ENCODE peak calls at places on chromosome 13, in six cellular contexts. R is tibial nerve, C is A549, S is suprapubic skin, N is sigmoid colon, Y is GM12878. T is an unnamed sample. For H3K9me3, the result is how much of the 10 kb centered on the place peaks cover.

GRCh38 chr13:27635256-27635655 is 13.6 kb downstream of the POLR1D start:
- DNase-seq in Y (no peak), N (no peak), R (no peak), C (no peak), S (no peak), T (no peak)

GRCh38 chr13:98571955-98572662 is 4.8 kb downstream of the STK24 start:
- DNase-seq in R (no peak), N (no peak), Y (no peak), C (no peak), S (no peak), T (no peak)

GRCh38 chr13:76048675-76049396 is 412.7 kb downstream of the LMO7 start:
- DNase-seq in R (no peak), S (no peak), N (no peak), C (no peak), Y (no peak), T (no peak)

GRCh38 chr13:44843403-44843802 is 145.9 kb downstream of the NUFIP1 start:
- DNase-seq in N (no peak), C (no peak), S (no peak), Y (no peak), R (no peak), T (no peak)

GRCh38 chr13:40096357-40096911 is 441.0 kb downstream of the COG6 start:
- DNase-seq in C (no peak), N (no peak), R (no peak), S (no peak), Y (no peak), T (no peak)

GRCh38 chr13:100210966-100211710 is 122.2 kb downstream of the PCCA start:
- DNase-seq in N (no peak), S (no peak), C (no peak), Y (no peak), R (no peak), T (no peak)

GRCh38 chr13:30412351-30412750 is 9.9 kb upstream of the UBE2L5 start:
- DNase-seq in C (no peak), R (no peak), S (no peak), Y (no peak), N (no peak), T (no peak)

GRCh38 chr13:100304241-100304640 is 215.3 kb downstream of the PCCA start:
- DNase-seq in N (no peak), C (no peak), R (no peak), Y (no peak), S (no peak), T (no peak)

GRCh38 chr13:85031771-85032170 is 767.4 kb downstream of the SLITRK6 start:
- DNase-seq in Y (no peak), C (no peak), R (no peak), S (no peak), N (no peak), T (no peak)
- TF ChIP-seq EP300 in Y (no peak), C (no peak), R (no peak), S (no peak), N (no peak), T (no peak)

GRCh38 chr13:111903143-111903542 is 163.8 kb upstream of the SOX1 start:
- DNase-seq in Y (no peak), N (peak), R (no peak), C (peak), S (no peak), T (no peak)
- H3K9me3 ChIP-seq in Y (under half), N (under half), R (under half), C (under half), S (under half), T (under half)

DNA sequence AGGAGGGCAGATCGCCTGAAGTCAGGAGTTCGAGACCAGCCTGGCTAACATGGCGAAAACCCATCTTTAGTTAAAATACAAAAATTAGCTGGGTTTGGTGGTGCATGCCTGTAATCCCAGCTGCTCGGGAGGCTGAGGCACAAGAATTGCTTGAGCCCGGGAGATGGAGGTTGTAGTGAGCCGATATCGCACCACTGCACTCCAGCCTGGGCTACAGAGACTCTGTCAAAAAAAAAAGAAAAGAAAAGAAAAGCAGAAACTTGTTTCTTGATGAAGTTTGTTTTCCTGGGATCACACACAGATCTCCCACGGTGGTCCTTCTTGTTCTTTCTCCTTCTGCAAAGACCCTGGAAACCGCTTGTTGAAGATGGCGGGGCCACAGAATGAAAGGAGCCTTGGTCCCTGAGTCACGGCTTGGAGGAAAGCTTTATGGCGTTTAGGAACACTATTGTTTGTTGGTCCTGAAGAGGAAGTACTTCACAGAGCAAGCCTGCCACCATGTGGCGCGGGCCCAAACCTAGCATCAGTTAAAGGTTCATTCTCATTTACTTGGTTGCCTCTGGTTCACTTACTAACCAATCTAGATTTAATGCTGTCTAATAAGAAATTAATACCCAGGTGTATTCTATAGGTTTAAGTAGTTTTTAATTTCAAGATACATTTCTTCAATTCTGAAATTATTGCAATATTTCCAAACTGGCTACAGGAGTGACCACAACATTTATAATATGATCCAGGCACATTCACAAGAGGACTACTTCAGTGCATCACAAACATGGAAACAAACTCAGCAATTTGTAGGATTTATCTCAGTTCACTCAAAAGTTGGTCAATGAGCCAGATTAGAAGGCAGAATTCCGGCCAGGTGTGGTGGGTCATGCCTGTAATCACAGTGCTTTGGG is 21.3 kb upstream of the ARL11 start:
- DNase-seq in Y (peak), S (peak), C (peak), R (peak), N (peak), T (peak)
- TF ChIP-seq EP300 in Y (no peak), S (no peak), C (no peak), R (no peak), N (no peak), T (no peak)

GRCh38 chr13:112146073-112146360 is 79.1 kb downstream of the SOX1 start:
- DNase-seq in S (no peak), Y (no peak), N (no peak), C (no peak), R (no peak), T (no peak)

GRCh38 chr13:112144616-112145220 is 77.8 kb downstream of the SOX1 start:
- DNase-seq in Y (no peak), R (no peak), C (no peak), N (no peak), S (no peak), T (no peak)

GRCh38 chr13:112143046-112143752 is 76.2 kb downstream of the SOX1 start:
- DNase-seq in S (no peak), C (no peak), R (no peak), N (no peak), Y (no peak), T (no peak)

GRCh38 chr13:112143753-112144615 is 77.0 kb downstream of the SOX1 start:
- DNase-seq in C (no peak), Y (no peak), R (no peak), N (no peak), S (no peak), T (no peak)

GRCh38 chr13:112145221-112146072 is 78.5 kb downstream of the SOX1 start:
- DNase-seq in Y (no peak), R (no peak), N (no peak), S (no peak), C (no peak), T (no peak)
- H3K9me3 ChIP-seq in Y (under half), R (under half), N (under half), S (under half), C (under half), T (under half)

DNA sequence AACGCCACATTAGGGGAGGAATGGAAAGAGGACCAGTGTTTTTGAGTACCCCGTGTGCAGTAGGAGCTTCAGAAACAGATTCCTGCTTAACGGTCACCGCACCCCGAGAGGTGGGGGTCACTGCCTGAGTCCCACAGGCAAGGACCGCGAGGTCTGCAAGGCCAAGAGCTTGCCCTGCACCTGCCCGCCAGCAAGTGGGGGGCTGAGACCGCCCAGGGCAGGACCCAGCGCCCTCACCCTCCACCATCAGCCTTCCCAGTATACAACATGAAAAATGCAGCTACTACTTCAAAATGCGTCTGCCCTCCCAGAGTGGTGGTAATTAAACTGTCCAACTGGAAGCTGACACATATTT is 44.9 kb downstream of the COL4A1 start:
- DNase-seq in Y (no peak), C (no peak), R (no peak), S (no peak), N (no peak), T (no peak)
- TF ChIP-seq EP300 in Y (no peak), C (no peak), R (no peak), S (no peak), N (no peak), T (no peak)

DNA sequence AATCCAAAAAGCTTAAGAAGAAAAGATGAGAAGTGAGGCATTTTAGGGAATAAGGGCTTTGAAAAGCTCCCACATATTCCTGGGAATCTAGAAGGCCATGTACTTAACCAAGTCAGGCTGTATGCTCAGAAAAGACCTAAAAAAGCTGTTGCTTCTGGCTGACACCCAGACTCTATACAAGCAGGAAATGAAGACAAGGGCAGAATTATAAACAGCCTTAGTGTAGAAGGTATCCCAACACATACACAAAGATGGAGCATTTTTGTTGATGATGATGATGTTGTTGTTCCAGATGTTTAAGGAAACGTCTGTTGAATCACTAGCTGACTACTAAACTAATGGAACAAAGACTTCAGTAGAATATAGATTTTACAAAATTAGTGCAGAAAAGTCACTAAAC is 26.1 kb upstream of the N4BP2L1 start:
- DNase-seq in C (no peak), R (no peak), Y (no peak), N (no peak), S (no peak), T (no peak)
- H3K9me3 ChIP-seq in C (under half), R (under half), Y (under half), N (under half), S (under half), T (under half)

GRCh38 chr13:110392510-110393233 is 85.6 kb downstream of the COL4A2 start:
- DNase-seq in C (no peak), S (no peak), R (no peak), Y (no peak), N (no peak), T (no peak)

GRCh38 chr13:110391273-110391672 is 84.2 kb downstream of the COL4A2 start:
- DNase-seq in S (no peak), C (no peak), N (no peak), R (no peak), Y (no peak), T (no peak)

GRCh38 chr13:110387451-110388140 is 80.5 kb downstream of the COL4A2 start:
- DNase-seq in R (no peak), S (no peak), C (no peak), N (peak), Y (no peak), T (no peak)

GRCh38 chr13:110390572-110390971 is 83.5 kb downstream of the COL4A2 start:
- DNase-seq in N (no peak), Y (no peak), S (no peak), R (no peak), C (no peak), T (no peak)

DNA sequence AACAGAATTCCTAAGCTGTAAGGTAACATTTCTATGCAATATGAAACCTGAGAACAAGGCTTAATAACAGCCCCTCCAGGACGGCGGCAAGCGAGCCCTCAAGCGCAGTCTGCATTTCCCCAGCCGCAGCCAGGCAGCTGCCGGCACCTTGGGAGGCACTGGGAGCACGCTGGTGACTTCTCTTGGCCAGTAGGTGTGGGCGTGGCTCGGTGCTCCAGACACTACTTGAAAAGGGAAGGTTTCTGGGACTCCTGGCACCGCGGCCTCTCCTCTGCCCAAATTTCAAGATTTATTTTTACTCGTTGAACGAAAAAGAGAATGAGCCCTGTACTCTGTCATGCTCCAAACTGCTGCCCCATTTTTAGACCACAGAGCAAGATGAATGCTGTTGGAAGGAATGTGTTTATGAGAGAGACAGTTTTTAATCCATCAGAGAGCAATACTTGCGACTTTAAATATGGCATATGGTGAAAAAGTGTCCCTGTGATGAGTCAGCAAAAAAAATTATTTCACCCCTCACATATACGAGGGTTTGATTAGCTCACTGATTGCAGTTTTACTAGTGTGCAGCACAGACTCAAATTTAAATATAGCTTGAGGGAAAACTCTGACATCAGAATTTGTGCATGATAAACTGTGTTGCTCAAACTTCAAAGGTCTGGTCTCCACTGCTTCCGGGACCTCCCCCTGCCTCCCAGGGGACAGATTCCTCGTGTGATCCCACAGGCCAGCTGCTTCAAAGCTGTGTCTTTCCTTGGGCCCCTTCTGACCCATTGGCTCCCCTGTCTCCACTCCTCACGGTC is 81.3 kb downstream of the COL4A2 start:
- DNase-seq in C (no peak), N (peak), R (no peak), S (no peak), Y (no peak), T (peak)
- TF ChIP-seq EP300 in C (no peak), N (peak), R (no peak), S (no peak), Y (no peak), T (peak)

GRCh38 chr13:111518161-111518791 is 197.8 kb downstream of the TEX29 start:
- DNase-seq in Y (no peak), R (no peak), S (no peak), N (no peak), C (peak), T (no peak)
- H3K9me3 ChIP-seq in Y (under half), R (under half), S (under half), N (under half), C (under half), T (under half)